ENCODE peak calls at places on chromosome 21, in five cellular contexts. J, R, X, Y and T are unnamed samples.

GRCh38 chr21:21010698-21011097 is 12.5 kb downstream of the NCAM2 start:
- DNase-seq in R (no peak), X (no peak), J (no peak), Y (no peak), T (no peak)

GRCh38 chr21:33395866-33396265 is 7.3 kb upstream of the IFNGR2 start:
- DNase-seq in X (peak; percentile 59), J (no peak), R (no peak), Y (no peak), T (no peak)

GRCh38 chr21:36699026-36699545 is at the start of gene SIM2:
- DNase-seq in X (peak; percentile 52), J (no peak), Y (peak; percentile 50), R (peak; percentile 46), T (no peak)

GRCh38 chr21:16116798-16117197 is 387.0 kb downstream of the USP25 start:
- DNase-seq in X (peak; percentile 77), J (no peak), Y (no peak), R (no peak), T (no peak)

GRCh38 chr21:25371831-25372434 is 235.3 kb downstream of the MRPL39 start:
- DNase-seq in R (no peak), J (no peak), Y (no peak), X (no peak), T (no peak)

GRCh38 chr21:21907271-21907670 is 909.1 kb downstream of the NCAM2 start:
- DNase-seq in X (no peak), J (no peak), Y (no peak), R (no peak), T (no peak)

GRCh38 chr21:16570856-16571255 is 841.1 kb downstream of the USP25 start:
- DNase-seq in R (no peak), J (no peak), X (no peak), Y (no peak), T (no peak)

GRCh38 chr21:33890187-33890586 is 25.4 kb downstream of the ATP5PO start:
- DNase-seq in J (no peak), Y (no peak), R (no peak), X (no peak), T (no peak)

GRCh38 chr21:19547951-19548635 is 1144.5 kb upstream of the TMPRSS15 start:
- DNase-seq in J (no peak), X (no peak), R (no peak), Y (no peak), T (no peak)

GRCh38 chr21:32519945-32520884 is 65.1 kb downstream of the TCP10L start:
- DNase-seq in Y (no peak), R (no peak), J (no peak), X (no peak), T (no peak)

GRCh38 chr21:37532868-37533780 is 166.6 kb downstream of the DYRK1A start:
- DNase-seq in X (peak; percentile 61), J (peak; percentile 41), R (peak; percentile 47), Y (peak; percentile 58), T (no peak)

GRCh38 chr21:19712441-19712840 is 1285.8 kb upstream of the NCAM2 start:
- DNase-seq in Y (no peak), J (no peak), X (no peak), R (no peak), T (no peak)

GRCh38 chr21:17848228-17848627 is 29.1 kb upstream of the C21orf91 start:
- DNase-seq in Y (no peak), J (no peak), R (no peak), X (peak; percentile 97), T (peak; percentile 84)

GRCh38 chr21:15249285-15249993 is 184.6 kb upstream of the NRIP1 start:
- DNase-seq in Y (no peak), R (no peak), J (no peak), X (peak; percentile 26), T (no peak)

GRCh38 chr21:36718951-36719501 is 20.1 kb downstream of the SIM2 start:
- DNase-seq in J (no peak), X (no peak), Y (no peak), R (peak; percentile 52), T (no peak)

GRCh38 chr21:39707316-39707715 is 37.7 kb upstream of the IGSF5 start:
- DNase-seq in Y (no peak), J (no peak), R (no peak), X (no peak), T (no peak)

GRCh38 chr21:32392880-32393676 is at the start of gene URB1:
- DNase-seq in R (peak; percentile 49), J (peak; percentile 43), X (peak; percentile 65), Y (peak; percentile 99), T (peak; percentile 46)

GRCh38 chr21:32321480-32321879 is 22.8 kb downstream of the MRAP start:
- DNase-seq in X (no peak), R (no peak), J (no peak), Y (no peak), T (no peak)

GRCh38 chr21:38223893-38224540 is 32.8 kb upstream of the KCNJ15 start:
- DNase-seq in X (peak; percentile 26), R (peak; percentile 13), J (no peak), Y (no peak), T (no peak)

GRCh38 chr21:16532841-16533240 is 803.1 kb downstream of the USP25 start:
- DNase-seq in Y (no peak), J (no peak), R (no peak), X (peak; percentile 43), T (no peak)

GRCh38 chr21:36852293-36852692 is 114.2 kb downstream of the HLCS start:
- DNase-seq in J (no peak), Y (no peak), X (no peak), R (no peak), T (no peak)

GRCh38 chr21:32320726-32321125 is 22.1 kb downstream of the MRAP start:
- DNase-seq in X (no peak), J (no peak), R (no peak), Y (no peak), T (no peak)

GRCh38 chr21:38945536-38946245 is 140.0 kb downstream of the ETS2 start:
- DNase-seq in J (no peak), R (no peak), Y (no peak), X (peak; percentile 58), T (no peak)

GRCh38 chr21:37542512-37542911 is 175.9 kb downstream of the DYRK1A start:
- DNase-seq in R (no peak), J (no peak), Y (no peak), X (no peak), T (no peak)

DNA sequence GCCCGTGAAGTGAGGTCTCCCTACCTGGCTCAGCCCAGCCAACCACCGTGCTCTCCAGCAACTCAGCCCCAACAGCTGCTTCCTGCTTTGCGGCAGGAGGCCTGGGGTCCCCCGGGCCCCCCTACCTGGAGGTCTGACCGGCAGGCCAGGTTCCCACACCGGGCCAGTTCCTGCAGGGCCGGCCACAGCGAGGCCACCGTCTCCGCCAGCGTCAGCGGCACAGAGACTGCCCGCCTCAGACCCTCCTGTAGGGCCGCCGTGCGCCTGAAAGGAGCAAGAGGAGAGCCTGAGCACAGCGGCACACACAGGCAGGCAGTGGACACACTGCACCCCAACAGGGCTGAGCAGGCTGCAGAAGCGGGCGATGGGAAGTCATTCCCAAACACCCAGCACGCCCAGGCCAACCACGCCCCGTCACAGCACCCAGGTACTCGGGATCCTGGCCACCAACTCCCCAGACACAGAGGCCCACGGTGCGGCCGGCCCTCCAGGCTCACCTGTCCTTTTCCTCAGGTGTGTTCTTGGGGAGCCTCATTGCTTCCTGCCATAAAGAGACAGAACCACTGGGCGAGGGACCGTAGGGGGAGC is 16.9 kb downstream of the FTCD start:
- DNase-seq in R (no peak), J (no peak), X (no peak), Y (peak; percentile 25), T (no peak)
- TF ChIP-seq CEBPB in R (no peak), J (no peak), X (no peak), Y (no peak), T (no peak)

DNA sequence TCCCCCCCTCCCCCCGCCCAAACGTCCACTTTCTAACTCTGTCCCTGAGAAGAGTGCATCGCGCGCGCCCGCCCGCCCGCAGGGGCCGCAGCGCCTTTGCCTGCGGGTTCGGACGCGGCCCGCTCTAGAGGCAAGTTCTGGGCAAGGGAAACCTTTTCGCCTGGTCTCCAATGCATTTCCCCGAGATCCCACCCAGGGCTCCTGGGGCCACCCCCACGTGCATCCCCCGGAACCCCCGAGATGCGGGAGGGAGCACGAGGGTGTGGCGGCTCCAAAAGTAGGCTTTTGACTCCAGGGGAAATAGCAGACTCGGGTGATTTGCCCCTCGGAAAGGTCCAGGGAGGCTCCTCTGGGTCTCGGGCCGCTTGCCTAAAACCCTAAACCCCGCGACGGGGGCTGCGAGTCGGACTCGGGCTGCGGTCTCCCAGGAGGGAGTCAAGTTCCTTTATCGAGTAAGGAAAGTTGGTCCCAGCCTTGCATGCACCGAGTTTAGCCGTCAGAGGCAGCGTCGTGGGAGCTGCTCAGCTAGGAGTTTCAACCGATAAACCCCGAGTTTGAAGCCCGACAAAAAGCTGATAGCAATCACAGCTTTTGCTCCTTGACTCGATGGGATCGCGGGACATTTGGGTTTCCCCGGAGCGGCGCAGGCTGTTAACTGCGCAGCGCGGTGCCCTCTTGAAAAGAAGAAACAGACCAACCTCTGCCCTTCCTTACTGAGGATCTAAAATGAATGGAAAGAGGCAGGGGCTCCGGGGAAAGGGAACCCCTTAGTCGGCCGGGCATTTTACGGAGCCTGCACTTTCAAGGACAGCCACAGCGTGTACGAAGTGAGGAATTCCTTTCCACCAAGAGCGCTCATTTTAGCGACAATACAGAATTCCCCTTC is 158.1 kb downstream of the RUNX1 start:
- DNase-seq in Y (no peak), X (peak; percentile 48), J (no peak), R (no peak), T (no peak)
- TF ChIP-seq CEBPB in Y (no peak), X (no peak), J (no peak), R (no peak), T (no peak)

GRCh38 chr21:45357436-45358260 is 47.3 kb upstream of the COL18A1 start:
- DNase-seq in X (no peak), J (no peak), R (no peak), Y (no peak), T (no peak)
- TF ChIP-seq CEBPB in X (no peak), J (no peak), R (no peak), Y (no peak), T (no peak)

DNA sequence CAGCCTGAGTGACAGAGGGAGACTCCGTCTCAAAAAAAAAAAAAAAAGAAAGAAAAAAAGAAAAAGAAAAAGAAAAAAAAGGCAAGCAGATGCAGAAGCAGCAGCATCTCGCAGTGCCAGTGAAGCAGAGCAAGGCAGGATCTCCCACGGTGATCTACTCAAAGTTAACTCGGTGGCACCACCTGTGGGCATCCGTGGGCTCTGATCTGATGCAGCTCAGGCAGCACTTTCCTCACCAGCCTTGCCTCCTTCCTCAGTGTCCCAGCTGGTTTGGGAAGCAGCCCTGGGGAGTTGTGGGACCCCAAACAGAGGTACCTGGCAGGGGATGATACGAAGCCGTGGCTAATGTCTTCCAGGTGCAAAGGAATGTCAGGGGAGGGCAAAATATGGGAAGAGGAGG is 104.3 kb upstream of the KRTAP19-8 start:
- DNase-seq in X (no peak), Y (no peak), R (no peak), J (no peak), T (no peak)
- TF ChIP-seq CEBPB in X (no peak), Y (no peak), R (no peak), J (no peak), T (no peak)

DNA sequence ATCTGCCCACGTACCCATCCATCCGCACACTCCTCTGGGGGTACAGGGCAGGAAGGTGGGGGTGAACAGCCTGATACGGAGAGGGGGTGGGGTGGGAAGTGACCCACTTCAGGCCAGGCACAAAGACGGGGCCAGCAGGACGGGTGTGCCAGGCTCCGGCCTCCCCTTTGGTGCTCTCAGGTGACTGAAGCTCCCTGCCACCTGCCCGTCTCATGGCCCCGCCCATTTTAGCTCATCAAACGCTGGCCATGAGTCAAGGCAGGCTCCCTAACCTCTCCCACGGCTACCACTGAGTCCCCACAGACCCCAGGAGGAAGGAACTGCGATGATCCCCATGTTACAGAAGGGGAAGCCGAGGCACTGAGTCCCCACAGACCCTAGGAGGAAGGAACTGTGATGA is 109.6 kb downstream of the CRYAA start:
- DNase-seq in X (no peak), R (no peak), J (no peak), Y (no peak), T (no peak)
- TF ChIP-seq CEBPB in X (no peak), R (no peak), J (no peak), Y (no peak), T (no peak)